ENCODE peak calls at places on chromosome 7, in six cellular contexts. S is GM23248, Y is PC-3, M is GM23338, B is neural progenitor cell, G is PC-9. P is an unnamed sample.

GRCh38 chr7:148819697-148820332 is 64.3 kb downstream of the EZH2 start:
- DNase-seq in G (peak; percentile 40), Y (peak; percentile 43), S (peak; percentile 52), M (no peak), B (no peak), P (no peak)

GRCh38 chr7:135755351-135755753 is 6.7 kb upstream of the FAM180A start:
- DNase-seq in Y (no peak), G (no peak), M (no peak), B (no peak), S (no peak), P (no peak)

GRCh38 chr7:105688617-105689016 is 107.3 kb upstream of the EFCAB10 start:
- DNase-seq in Y (no peak), M (no peak), G (no peak), B (no peak), S (no peak), P (no peak)

GRCh38 chr7:696426-697258 is 29.9 kb upstream of the DNAAF5 start:
- DNase-seq in M (no peak), S (no peak), B (no peak), Y (no peak), G (no peak), P (no peak)

GRCh38 chr7:152737833-152738232 is 21.7 kb upstream of the ACTR3B start:
- DNase-seq in G (no peak), M (no peak), S (no peak), Y (no peak), B (no peak), P (no peak)

GRCh38 chr7:146096994-146097393 is 19.6 kb upstream of the CNTNAP2 start:
- DNase-seq in M (peak; percentile 64), S (no peak), G (no peak), Y (no peak), B (peak; percentile 63), P (peak; percentile 20)

GRCh38 chr7:100895956-100896742 is 461 bp upstream of the ACHE start:
- DNase-seq in B (peak; percentile 70), G (no peak), Y (no peak), M (peak; percentile 51), S (no peak), P (no peak)

GRCh38 chr7:22333680-22334141 is 23.2 kb downstream of the RAPGEF5 start:
- DNase-seq in S (no peak), M (no peak), B (no peak), Y (peak; percentile 24), G (no peak), P (no peak)

GRCh38 chr7:158748335-158748734 is 43.7 kb upstream of the NCAPG2 start:
- DNase-seq in S (no peak), B (no peak), G (no peak), M (no peak), Y (no peak), P (no peak)

GRCh38 chr7:7920056-7920455 is 48.5 kb upstream of the GLCCI1 start:
- DNase-seq in B (no peak), G (no peak), M (no peak), S (no peak), Y (no peak), P (no peak)
- H3K4me1 ChIP-seq in B (peaks cover 41% of the 10 kb centered on the region), G (no peaks in the 10 kb centered on the region), M (peaks cover 58% of the 10 kb centered on the region), S (no peaks in the 10 kb centered on the region), Y (peaks cover 9% of the 10 kb centered on the region), P (peaks cover 61% of the 10 kb centered on the region)

GRCh38 chr7:4074994-4075393 is 607.1 kb upstream of the FOXK1 start:
- DNase-seq in S (no peak), M (no peak), G (no peak), B (no peak), Y (no peak), P (no peak)
- H3F3A ChIP-seq in S (no peaks in the 10 kb centered on the region), M (no peaks in the 10 kb centered on the region), G (no peaks in the 10 kb centered on the region), B (peaks cover 12% of the 10 kb centered on the region), Y (no peaks in the 10 kb centered on the region), P (no peaks in the 10 kb centered on the region)

GRCh38 chr7:49773082-49773938 is at the start of gene VWC2:
- DNase-seq in S (peak; percentile 6), B (peak; percentile 80), M (peak; percentile 63), G (no peak), Y (no peak), P (peak; percentile 9)
- TF ChIP-seq EZH2 in S (peak; percentile 76), B (no peak), M (peak; percentile 79), G (no peak), Y (no peak), P (no peak)

GRCh38 chr7:137674064-137674463 is 172.7 kb downstream of the DGKI start:
- DNase-seq in S (no peak), G (no peak), M (no peak), Y (no peak), B (no peak), P (no peak)
- H3K4me1 ChIP-seq in S (peaks cover 31% of the 10 kb centered on the region), G (no peaks in the 10 kb centered on the region), M (peaks cover 29% of the 10 kb centered on the region), Y (peaks cover 8% of the 10 kb centered on the region), B (no peaks in the 10 kb centered on the region), P (no peaks in the 10 kb centered on the region)